ENCODE peak calls at places on chromosome 22, in six cellular contexts. One of them, this sample, is unnamed.

GRCh38 chr22:34055525-34056200 is 135.4 kb upstream of the LARGE1 start:
- DNase-seq in NCI-H2081: no peak
- DNase-seq in stimulated activated CD4-positive, alpha-beta T cell treated with anti-CD3 and anti-CD28 coated beads, Interleukin-12 subunit alpha, Interleukin-12 subunit beta, amount 100 ng/mL, for 4 hours: no peak
- DNase-seq in mammary epithelial cell: peak
- DNase-seq in T follicular helper cell: no peak
- DNase-seq in activated effector memory CD4-positive, alpha-beta T cell treated with anti-CD3 and anti-CD28 coated beads, Interleukin-2, amount 50 U/mL, for 16 hours: no peak
- DNase-seq in this sample: no peak

GRCh38 chr22:44096736-44097135 is 72.6 kb downstream of the PARVB start:
- DNase-seq in NCI-H2081: no peak
- DNase-seq in stimulated activated CD4-positive, alpha-beta T cell treated with anti-CD3 and anti-CD28 coated beads, Interleukin-12 subunit alpha, Interleukin-12 subunit beta, amount 100 ng/mL, for 4 hours: no peak
- DNase-seq in mammary epithelial cell: no peak
- DNase-seq in T follicular helper cell: no peak
- DNase-seq in activated effector memory CD4-positive, alpha-beta T cell treated with anti-CD3 and anti-CD28 coated beads, Interleukin-2, amount 50 U/mL, for 16 hours: no peak
- DNase-seq in this sample: no peak

GRCh38 chr22:36486619-36487384 is 5.4 kb upstream of the TXN2 start:
- DNase-seq in NCI-H2081: no peak
- DNase-seq in stimulated activated CD4-positive, alpha-beta T cell treated with anti-CD3 and anti-CD28 coated beads, Interleukin-12 subunit alpha, Interleukin-12 subunit beta, amount 100 ng/mL, for 4 hours: peak
- DNase-seq in mammary epithelial cell: peak
- DNase-seq in T follicular helper cell: peak
- DNase-seq in activated effector memory CD4-positive, alpha-beta T cell treated with anti-CD3 and anti-CD28 coated beads, Interleukin-2, amount 50 U/mL, for 16 hours: peak
- DNase-seq in this sample: no peak

GRCh38 chr22:37262346-37262745 is 18.3 kb upstream of the RAC2 start:
- DNase-seq in NCI-H2081: no peak
- DNase-seq in stimulated activated CD4-positive, alpha-beta T cell treated with anti-CD3 and anti-CD28 coated beads, Interleukin-12 subunit alpha, Interleukin-12 subunit beta, amount 100 ng/mL, for 4 hours: no peak
- DNase-seq in mammary epithelial cell: no peak
- DNase-seq in T follicular helper cell: no peak
- DNase-seq in activated effector memory CD4-positive, alpha-beta T cell treated with anti-CD3 and anti-CD28 coated beads, Interleukin-2, amount 50 U/mL, for 16 hours: no peak
- DNase-seq in this sample: no peak

GRCh38 chr22:17910561-17911311 is 113.6 kb downstream of the MICAL3 start:
- DNase-seq in NCI-H2081: no peak
- DNase-seq in stimulated activated CD4-positive, alpha-beta T cell treated with anti-CD3 and anti-CD28 coated beads, Interleukin-12 subunit alpha, Interleukin-12 subunit beta, amount 100 ng/mL, for 4 hours: no peak
- DNase-seq in mammary epithelial cell: peak
- DNase-seq in T follicular helper cell: no peak
- DNase-seq in activated effector memory CD4-positive, alpha-beta T cell treated with anti-CD3 and anti-CD28 coated beads, Interleukin-2, amount 50 U/mL, for 16 hours: no peak
- DNase-seq in this sample: no peak

GRCh38 chr22:46078241-46079092 is 71.9 kb upstream of the PPARA start:
- DNase-seq in NCI-H2081: peak
- DNase-seq in stimulated activated CD4-positive, alpha-beta T cell treated with anti-CD3 and anti-CD28 coated beads, Interleukin-12 subunit alpha, Interleukin-12 subunit beta, amount 100 ng/mL, for 4 hours: no peak
- DNase-seq in mammary epithelial cell: peak
- DNase-seq in T follicular helper cell: no peak
- DNase-seq in activated effector memory CD4-positive, alpha-beta T cell treated with anti-CD3 and anti-CD28 coated beads, Interleukin-2, amount 50 U/mL, for 16 hours: peak
- DNase-seq in this sample: peak

GRCh38 chr22:36107436-36107835 is 53.1 kb downstream of the APOL3 start:
- DNase-seq in NCI-H2081: no peak
- DNase-seq in stimulated activated CD4-positive, alpha-beta T cell treated with anti-CD3 and anti-CD28 coated beads, Interleukin-12 subunit alpha, Interleukin-12 subunit beta, amount 100 ng/mL, for 4 hours: no peak
- DNase-seq in mammary epithelial cell: no peak
- DNase-seq in T follicular helper cell: no peak
- DNase-seq in activated effector memory CD4-positive, alpha-beta T cell treated with anti-CD3 and anti-CD28 coated beads, Interleukin-2, amount 50 U/mL, for 16 hours: no peak
- DNase-seq in this sample: no peak

GRCh38 chr22:37228106-37229011 is 15.7 kb downstream of the RAC2 start:
- DNase-seq in NCI-H2081: no peak
- DNase-seq in stimulated activated CD4-positive, alpha-beta T cell treated with anti-CD3 and anti-CD28 coated beads, Interleukin-12 subunit alpha, Interleukin-12 subunit beta, amount 100 ng/mL, for 4 hours: peak
- DNase-seq in mammary epithelial cell: peak
- DNase-seq in T follicular helper cell: no peak
- DNase-seq in activated effector memory CD4-positive, alpha-beta T cell treated with anti-CD3 and anti-CD28 coated beads, Interleukin-2, amount 50 U/mL, for 16 hours: peak
- DNase-seq in this sample: no peak

GRCh38 chr22:46354176-46354992 is 18.9 kb downstream of the TRMU start:
- DNase-seq in NCI-H2081: no peak
- DNase-seq in stimulated activated CD4-positive, alpha-beta T cell treated with anti-CD3 and anti-CD28 coated beads, Interleukin-12 subunit alpha, Interleukin-12 subunit beta, amount 100 ng/mL, for 4 hours: no peak
- DNase-seq in mammary epithelial cell: no peak
- DNase-seq in T follicular helper cell: no peak
- DNase-seq in activated effector memory CD4-positive, alpha-beta T cell treated with anti-CD3 and anti-CD28 coated beads, Interleukin-2, amount 50 U/mL, for 16 hours: no peak
- DNase-seq in this sample: no peak

GRCh38 chr22:40436460-40437431 is 66.4 kb downstream of the SGSM3 start:
- DNase-seq in NCI-H2081: peak
- DNase-seq in stimulated activated CD4-positive, alpha-beta T cell treated with anti-CD3 and anti-CD28 coated beads, Interleukin-12 subunit alpha, Interleukin-12 subunit beta, amount 100 ng/mL, for 4 hours: no peak
- DNase-seq in mammary epithelial cell: peak
- DNase-seq in T follicular helper cell: no peak
- DNase-seq in activated effector memory CD4-positive, alpha-beta T cell treated with anti-CD3 and anti-CD28 coated beads, Interleukin-2, amount 50 U/mL, for 16 hours: peak
- DNase-seq in this sample: no peak

GRCh38 chr22:22111267-22111751 is 128.7 kb upstream of the TOP3B start:
- DNase-seq in NCI-H2081: no peak
- DNase-seq in stimulated activated CD4-positive, alpha-beta T cell treated with anti-CD3 and anti-CD28 coated beads, Interleukin-12 subunit alpha, Interleukin-12 subunit beta, amount 100 ng/mL, for 4 hours: no peak
- DNase-seq in mammary epithelial cell: peak
- DNase-seq in T follicular helper cell: no peak
- DNase-seq in activated effector memory CD4-positive, alpha-beta T cell treated with anti-CD3 and anti-CD28 coated beads, Interleukin-2, amount 50 U/mL, for 16 hours: no peak
- DNase-seq in this sample: no peak